ENCODE peak calls at places on chromosome 22, in eight cellular contexts. Q, J, H, K, W, P, U and X are unnamed samples.

GRCh38 chr22:39309364-39309861 is 10.0 kb downstream of the RPL3 start:
- DNase-seq in H (peak), W (no peak), K (no peak), J (no peak), P (no peak), U (no peak), Q (no peak), X (no peak)

GRCh38 chr22:38239101-38239761 is 33.6 kb downstream of the TMEM184B start:
- DNase-seq in W (no peak), K (no peak), H (peak), U (no peak), J (no peak), Q (no peak), P (no peak), X (no peak)

GRCh38 chr22:37749831-37750595 is 53.2 kb downstream of the TRIOBP start:
- DNase-seq in J (no peak), Q (no peak), W (no peak), P (no peak), U (no peak), H (peak), K (no peak), X (no peak)

GRCh38 chr22:23113067-23113846 is 28.5 kb downstream of the RSPH14 start:
- DNase-seq in Q (no peak), W (no peak), P (peak), H (no peak), K (no peak), U (no peak), J (no peak), X (no peak)

GRCh38 chr22:37262346-37262745 is 18.3 kb upstream of the RAC2 start:
- DNase-seq in K (no peak), P (no peak), J (peak), W (no peak), H (no peak), U (peak), Q (no peak), X (no peak)

GRCh38 chr22:38097557-38098409 is 12.7 kb downstream of the BAIAP2L2 start:
- DNase-seq in K (no peak), W (no peak), P (no peak), H (peak), J (no peak), Q (peak), U (peak), X (no peak)

GRCh38 chr22:46946383-46946965 is 184.0 kb downstream of the TBC1D22A start:
- DNase-seq in U (no peak), J (no peak), K (no peak), W (no peak), Q (no peak), H (no peak), P (no peak), X (no peak)

GRCh38 chr22:47053013-47053864 is 290.8 kb downstream of the TBC1D22A start:
- DNase-seq in P (no peak), K (no peak), J (peak), H (no peak), Q (no peak), U (no peak), W (no peak), X (no peak)

GRCh38 chr22:39352301-39352867 is 2.6 kb downstream of the SYNGR1 start:
- DNase-seq in U (no peak), J (no peak), W (no peak), H (no peak), K (no peak), P (no peak), Q (no peak), X (no peak)

GRCh38 chr22:35766654-35767580 is 49.2 kb downstream of the APOL5 start:
- DNase-seq in U (no peak), P (peak), Q (peak), H (peak), W (no peak), J (no peak), K (no peak), X (peak)

GRCh38 chr22:22877523-22878210 is 9.9 kb upstream of the IGLL5 start:
- DNase-seq in U (no peak), W (no peak), H (peak), Q (peak), K (peak), J (peak), P (peak), X (peak)

GRCh38 chr22:20312396-20313191 is 7.3 kb downstream of the DGCR6L start:
- DNase-seq in W (no peak), Q (peak), U (peak), J (peak), H (no peak), K (no peak), P (no peak), X (no peak)

GRCh38 chr22:46416537-46417267 is 81.2 kb downstream of the TRMU start:
- DNase-seq in W (no peak), U (no peak), J (no peak), P (no peak), H (no peak), K (no peak), Q (no peak), X (no peak)

GRCh38 chr22:41535244-41535643 is 9.0 kb downstream of the POLR3H start:
- DNase-seq in P (no peak), J (no peak), U (no peak), K (no peak), W (no peak), Q (peak), H (peak), X (no peak)

GRCh38 chr22:21865041-21865440 is 2.4 kb downstream of the MAPK1 start:
- DNase-seq in J (no peak), P (no peak), K (no peak), W (no peak), H (peak), Q (no peak), U (no peak), X (peak)

GRCh38 chr22:37139762-37140161 is 10.0 kb downstream of the IL2RB start:
- DNase-seq in Q (no peak), P (no peak), U (no peak), H (no peak), W (no peak), J (no peak), K (no peak), X (no peak)

GRCh38 chr22:37120569-37121340 is 11.2 kb upstream of the TMPRSS6 start:
- DNase-seq in Q (no peak), U (no peak), W (no peak), J (no peak), H (no peak), K (no peak), P (no peak), X (no peak)

GRCh38 chr22:40533712-40534378 is 102.7 kb downstream of the MRTFA start:
- DNase-seq in K (peak), P (peak), H (peak), Q (peak), W (no peak), U (no peak), J (no peak), X (peak)

GRCh38 chr22:25774575-25775026 is 32.6 kb downstream of the MYO18B start:
- DNase-seq in H (peak), W (no peak), Q (peak), P (no peak), J (no peak), K (no peak), U (no peak), X (peak)

GRCh38 chr22:20433686-20434241 is 3.9 kb downstream of the SCARF2 start:
- DNase-seq in W (no peak), U (peak), J (peak), K (no peak), Q (no peak), H (no peak), P (no peak), X (no peak)

GRCh38 chr22:40397436-40397835 is 27.0 kb downstream of the SGSM3 start:
- DNase-seq in P (no peak), K (no peak), W (no peak), J (no peak), U (peak), Q (no peak), H (no peak), X (no peak)

GRCh38 chr22:39215430-39216142 is 29.2 kb downstream of the PDGFB start:
- DNase-seq in P (peak), W (no peak), J (peak), U (peak), K (no peak), H (no peak), Q (peak), X (no peak)

GRCh38 chr22:28885939-28886338 is 2.6 kb downstream of the ZNRF3 start:
- DNase-seq in H (no peak), W (no peak), J (no peak), P (no peak), K (no peak), U (no peak), Q (no peak), X (no peak)

GRCh38 chr22:39135092-39135896 is 17.2 kb downstream of the CBX7 start:
- DNase-seq in J (no peak), K (no peak), Q (peak), P (no peak), W (no peak), H (peak), U (no peak), X (peak)

GRCh38 chr22:36227396-36227795 is 11.9 kb downstream of the APOL2 start:
- DNase-seq in H (no peak), U (no peak), J (no peak), Q (no peak), W (no peak), P (no peak), K (no peak), X (no peak)

GRCh38 chr22:40216041-40216756 is 38.5 kb downstream of the TNRC6B start:
- DNase-seq in K (peak), Q (no peak), W (no peak), U (no peak), P (peak), H (no peak), J (no peak), X (no peak)

GRCh38 chr22:41799486-41800347 is 762 bp upstream of the CCDC134 start:
- DNase-seq in P (no peak), W (peak), Q (peak), J (peak), H (peak), K (no peak), U (peak), X (no peak)

GRCh38 chr22:46322711-46323110 is 12.8 kb upstream of the TRMU start:
- DNase-seq in K (no peak), W (no peak), H (no peak), J (no peak), Q (no peak), P (no peak), U (no peak), X (no peak)

GRCh38 chr22:31800065-31800464 is 46.2 kb downstream of the DEPDC5 start:
- DNase-seq in H (peak), W (no peak), Q (no peak), P (no peak), J (no peak), U (no peak), K (no peak), X (no peak)

GRCh38 chr22:49426618-49427266 is 400.9 kb downstream of the BRD1 start:
- DNase-seq in U (no peak), W (no peak), P (no peak), J (no peak), Q (no peak), H (no peak), K (no peak), X (no peak)
- H3K4me3 ChIP-seq in U (no peak), W (no peak), P (no peak), J (no peak), Q (no peak), H (no peak), K (no peak), X (no peak)

GRCh38 chr22:50012201-50013181 is at the start of gene IL17REL:
- DNase-seq in Q (no peak), H (peak), J (peak), K (no peak), U (no peak), P (no peak), W (no peak), X (no peak)

GRCh38 chr22:50009765-50010675 is 2.5 kb downstream of the IL17REL start:
- DNase-seq in U (peak), H (no peak), J (peak), W (no peak), K (no peak), P (peak), Q (no peak), X (no peak)

GRCh38 chr22:50009251-50009650 is 3.3 kb downstream of the IL17REL start:
- DNase-seq in H (no peak), Q (no peak), U (peak), P (no peak), W (no peak), J (peak), K (no peak), X (no peak)

GRCh38 chr22:50010676-50011446 is 1.7 kb downstream of the IL17REL start:
- DNase-seq in W (no peak), H (no peak), U (peak), J (peak), K (peak), P (peak), Q (no peak), X (no peak)

GRCh38 chr22:50011447-50012200 is 941 bp downstream of the IL17REL start:
- DNase-seq in Q (no peak), J (peak), H (no peak), K (no peak), P (peak), W (no peak), U (peak), X (no peak)
- H3K4me3 ChIP-seq in Q (no peak), J (no peak), H (no peak), K (no peak), P (no peak), W (no peak), U (no peak), X (no peak)

GRCh38 chr22:30205281-30206115 is 41.1 kb downstream of the LIF start:
- DNase-seq in W (peak), K (no peak), Q (no peak), U (no peak), H (peak), P (no peak), J (no peak), X (no peak)
- H3K4me3 ChIP-seq in W (no peak), K (no peak), Q (no peak), U (no peak), H (peak), P (no peak), J (no peak), X (no peak)

GRCh38 chr22:50506611-50507420 is 686 bp downstream of the LMF2 start:
- DNase-seq in H (peak), U (peak), P (peak), K (no peak), J (no peak), Q (peak), W (no peak), X (no peak)

GRCh38 chr22:50504245-50505211 is 3.0 kb downstream of the LMF2 start:
- DNase-seq in U (peak), Q (no peak), H (no peak), J (no peak), W (no peak), P (no peak), K (no peak), X (no peak)

GRCh38 chr22:50505276-50505775 is 2.2 kb downstream of the LMF2 start:
- DNase-seq in W (no peak), P (no peak), J (no peak), K (no peak), U (no peak), Q (no peak), H (no peak), X (no peak)

GRCh38 chr22:50507421-50507990 is at the start of gene LMF2:
- DNase-seq in P (peak), J (peak), W (peak), H (peak), U (peak), K (peak), Q (no peak), X (peak)

GRCh38 chr22:50505776-50506610 is 1.5 kb downstream of the LMF2 start:
- DNase-seq in Q (no peak), J (no peak), U (peak), H (no peak), P (no peak), K (no peak), W (no peak), X (no peak)
- H3K4me3 ChIP-seq in Q (peak), J (peak), U (peak), H (peak), P (peak), K (no peak), W (no peak), X (peak)

DNA sequence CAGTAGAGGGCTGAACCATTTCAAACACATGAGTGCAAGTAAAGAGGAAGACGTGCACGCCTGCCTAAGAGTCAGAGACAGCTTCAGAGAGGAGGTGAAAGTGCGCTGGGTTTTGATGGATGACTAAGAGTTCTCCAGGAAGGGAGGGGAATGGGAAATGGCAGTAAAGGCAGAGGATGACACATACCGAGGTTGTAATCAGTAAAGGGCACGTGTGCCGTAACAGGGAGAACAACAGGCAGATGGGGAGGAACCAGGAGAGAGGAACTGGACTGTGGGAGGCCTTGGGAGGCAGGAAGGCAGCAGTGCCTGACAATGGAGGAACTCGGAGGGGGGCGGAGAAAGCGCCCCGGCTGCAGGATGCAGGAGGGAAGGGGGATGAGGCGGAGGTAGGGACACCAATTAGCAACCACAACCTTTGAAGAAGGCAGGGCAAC is 67.6 kb downstream of the SCUBE1 start:
- DNase-seq in J (no peak), H (no peak), W (no peak), K (no peak), Q (peak), U (no peak), P (no peak), X (no peak)
- H3K4me3 ChIP-seq in J (no peak), H (no peak), W (no peak), K (no peak), Q (no peak), U (no peak), P (no peak), X (no peak)

GRCh38 chr22:45211848-45212247 is 28.8 kb downstream of the KIAA0930 start:
- DNase-seq in U (no peak), P (no peak), H (peak), W (no peak), K (no peak), J (peak), Q (no peak), X (no peak)
- H3K4me3 ChIP-seq in U (peak), P (no peak), H (peak), W (peak), K (no peak), J (peak), Q (peak), X (no peak)

DNA sequence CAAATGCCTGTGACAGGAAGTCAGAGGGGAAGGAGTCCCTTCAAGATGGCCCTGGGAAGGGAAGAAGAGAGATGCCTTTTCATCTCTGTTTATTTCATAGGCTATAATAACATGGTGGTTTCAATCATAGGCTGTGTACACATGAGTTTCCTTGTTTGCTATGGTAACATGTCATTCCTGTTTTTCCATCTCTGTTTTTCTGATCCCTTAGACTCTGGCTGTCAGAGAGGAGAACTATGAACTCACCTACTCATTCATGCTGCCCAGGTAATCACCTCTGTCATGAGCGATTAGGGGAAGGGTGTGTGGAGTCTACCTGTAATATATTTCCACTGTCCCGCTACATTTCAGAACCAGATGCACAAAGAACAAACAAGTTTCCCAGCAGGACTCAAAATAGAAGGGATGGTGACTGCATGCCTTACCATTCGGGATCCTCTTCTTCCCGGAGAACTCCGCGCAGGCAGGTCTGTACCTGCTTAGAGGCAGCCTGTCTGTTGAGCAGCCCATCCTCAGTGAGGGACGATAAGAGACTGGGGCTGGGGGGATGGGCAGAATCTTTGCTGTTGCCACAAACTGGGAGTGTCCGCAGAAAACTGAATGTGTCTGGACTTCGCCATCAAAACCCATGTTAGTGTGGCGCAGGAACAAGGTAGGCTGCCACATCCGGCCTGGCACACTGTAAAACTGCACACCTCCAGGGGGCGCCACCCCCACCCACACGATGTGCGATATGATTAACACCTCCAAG is 7.1 kb upstream of the PEX26 start:
- DNase-seq in W (no peak), J (no peak), U (no peak), Q (no peak), P (no peak), K (no peak), H (no peak), X (peak)
- H3K4me3 ChIP-seq in W (no peak), J (no peak), U (no peak), Q (no peak), P (no peak), K (no peak), H (no peak), X (no peak)